ENCODE peak calls at places on chromosomes 13 and 19, in nine cellular contexts. U, I, X, O, S, A, J, C and G are unnamed samples.

GRCh38 chr13:51523082-51523518 is 61.2 kb upstream of the WDFY2 start:
- DNase-seq in U (no peak), I (no peak), X (no peak), O (peak; percentile 61), S (peak; percentile 58), A (no peak), J (no peak), C (no peak), G (no peak)

GRCh38 chr13:111981006-111981405 is 85.9 kb upstream of the SOX1 start:
- DNase-seq in U (no peak), I (no peak), X (no peak), O (no peak), S (no peak), A (no peak), J (no peak), C (no peak), G (no peak)

GRCh38 chr19:7515471-7516226 is at the start of gene ZNF358:
- DNase-seq in U (no peak), I (peak; percentile 19), X (no peak), O (peak; percentile 71), S (no peak), A (peak; percentile 82), J (peak; percentile 96), C (peak; percentile 63), G (no peak)

GRCh38 chr19:41588497-41589209 is 12.7 kb downstream of the CEACAM21 start:
- DNase-seq in U (no peak), I (no peak), X (no peak), O (peak; percentile 57), S (no peak), A (no peak), J (peak; percentile 46), C (no peak), G (no peak)

GRCh38 chr13:42804244-42804868 is 23.0 kb downstream of the FAM216B start:
- DNase-seq in U (no peak), I (no peak), X (no peak), O (no peak), S (no peak), A (no peak), J (no peak), C (no peak), G (no peak)

GRCh38 chr19:51359294-51359693 is 6.9 kb downstream of the ETFB start:
- DNase-seq in U (no peak), I (no peak), X (peak; percentile 79), O (no peak), S (no peak), A (no peak), J (no peak), C (no peak), G (no peak)

GRCh38 chr19:55474269-55475265 is 1.9 kb upstream of the ZNF628 start:
- DNase-seq in U (no peak), I (no peak), X (no peak), O (no peak), S (no peak), A (no peak), J (peak; percentile 61), C (no peak), G (no peak)

GRCh38 chr13:84239032-84239431 is 356.8 kb upstream of the SLITRK1 start:
- DNase-seq in U (no peak), I (no peak), X (no peak), O (no peak), S (no peak), A (no peak), J (no peak), C (no peak), G (no peak)

GRCh38 chr13:36357692-36358091 is 11.5 kb upstream of the SPART start:
- DNase-seq in U (no peak), I (no peak), X (no peak), O (no peak), S (no peak), A (no peak), J (no peak), C (no peak), G (no peak)

GRCh38 chr13:44272692-44273091 is 100.9 kb upstream of the SERP2 start:
- DNase-seq in U (no peak), I (no peak), X (no peak), O (no peak), S (no peak), A (no peak), J (no peak), C (no peak), G (no peak)

GRCh38 chr13:107374038-107374437 is 806.1 kb upstream of the ARGLU1 start:
- DNase-seq in U (no peak), I (no peak), X (no peak), O (no peak), S (no peak), A (no peak), J (no peak), C (no peak), G (no peak)

GRCh38 chr19:16031872-16032200 is 44.5 kb upstream of the TPM4 start:
- DNase-seq in U (no peak), I (no peak), X (no peak), O (no peak), S (no peak), A (no peak), J (no peak), C (no peak), G (no peak)

GRCh38 chr13:77042566-77043177 is 15.7 kb upstream of the FBXL3 start:
- DNase-seq in U (no peak), I (no peak), X (no peak), O (no peak), S (no peak), A (no peak), J (no peak), C (no peak), G (no peak)

GRCh38 chr19:38840583-38840968 is 9.0 kb upstream of the ECH1 start:
- DNase-seq in U (no peak), I (no peak), X (no peak), O (no peak), S (no peak), A (no peak), J (no peak), C (no peak), G (no peak)

GRCh38 chr19:50668416-50669318 is 19.4 kb downstream of the C19orf81 start:
- DNase-seq in U (no peak), I (no peak), X (no peak), O (no peak), S (no peak), A (no peak), J (peak; percentile 39), C (no peak), G (no peak)

GRCh38 chr13:51478418-51479198 is 25.8 kb upstream of the INTS6 start:
- DNase-seq in U (no peak), I (no peak), X (no peak), O (no peak), S (no peak), A (no peak), J (no peak), C (no peak), G (no peak)

GRCh38 chr19:17309962-17310461 is 649 bp downstream of the DDA1 start:
- DNase-seq in U (no peak), I (no peak), X (no peak), O (no peak), S (no peak), A (no peak), J (no peak), C (no peak), G (no peak)
- H3K27ac ChIP-seq in U (peak overlapping the region; percentile 91), I (peak overlapping the region; percentile 62), X (peak overlapping the region; percentile 31), O (peak overlapping the region; percentile 81), S (peak overlapping the region; percentile 87), A (peak overlapping the region; percentile 78), J (no peak overlapping the region), C (peak overlapping the region; percentile 63), G (peak overlapping the region; percentile 78)

GRCh38 chr19:12884926-12885748 is 1.9 kb downstream of the KLF1 start:
- DNase-seq in U (peak; percentile 38), I (no peak), X (no peak), O (peak; percentile 77), S (peak; percentile 87), A (peak; percentile 64), J (peak; percentile 87), C (peak; percentile 89), G (peak; percentile 87)
- H3K27ac ChIP-seq in U (peak overlapping the region; percentile 60), I (no peak overlapping the region), X (no peak overlapping the region), O (no peak overlapping the region), S (peak overlapping the region; percentile 20), A (no peak overlapping the region), J (no peak overlapping the region), C (peak overlapping the region; percentile 47), G (peak overlapping the region; percentile 2)

GRCh38 chr19:5588441-5588840 is 20.7 kb upstream of the TINCR start:
- DNase-seq in U (no peak), I (no peak), X (no peak), O (peak; percentile 55), S (no peak), A (no peak), J (no peak), C (no peak), G (no peak)

GRCh38 chr19:5586300-5587070 is 18.7 kb upstream of the TINCR start:
- DNase-seq in U (no peak), I (no peak), X (no peak), O (no peak), S (no peak), A (no peak), J (no peak), C (no peak), G (no peak)

GRCh38 chr19:5587071-5587455 is 19.3 kb upstream of the TINCR start:
- DNase-seq in U (no peak), I (no peak), X (no peak), O (no peak), S (no peak), A (no peak), J (no peak), C (no peak), G (no peak)

GRCh38 chr19:5588906-5589676 is 21.3 kb upstream of the TINCR start:
- DNase-seq in U (no peak), I (no peak), X (no peak), O (no peak), S (no peak), A (no peak), J (no peak), C (no peak), G (no peak)

DNA sequence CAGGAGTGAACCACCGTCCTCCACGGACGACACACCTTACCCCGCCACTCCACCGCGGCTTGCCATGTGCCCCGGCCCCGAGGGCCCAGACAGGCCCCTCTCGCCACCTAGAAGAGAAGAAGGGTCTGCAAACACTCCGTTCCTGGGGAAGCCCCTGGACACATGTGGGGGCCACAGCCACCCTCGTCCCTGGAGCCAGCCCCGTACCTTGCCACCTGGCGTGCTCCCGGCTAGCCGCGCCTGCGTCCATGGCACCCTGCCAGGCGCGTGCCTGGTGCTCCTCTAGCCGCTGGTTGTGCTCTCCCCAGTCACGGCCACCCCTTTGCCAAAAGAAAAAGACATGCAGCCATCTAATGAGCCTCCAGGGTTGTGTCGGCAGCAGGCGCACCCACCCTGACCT is 19.9 kb upstream of the TINCR start:
- DNase-seq in U (no peak), I (no peak), X (no peak), O (no peak), S (no peak), A (no peak), J (no peak), C (no peak), G (no peak)
- H3K27ac ChIP-seq in U (no peak overlapping the region), I (no peak overlapping the region), X (no peak overlapping the region), O (no peak overlapping the region), S (no peak overlapping the region), A (no peak overlapping the region), J (no peak overlapping the region), C (no peak overlapping the region), G (no peak overlapping the region)

DNA sequence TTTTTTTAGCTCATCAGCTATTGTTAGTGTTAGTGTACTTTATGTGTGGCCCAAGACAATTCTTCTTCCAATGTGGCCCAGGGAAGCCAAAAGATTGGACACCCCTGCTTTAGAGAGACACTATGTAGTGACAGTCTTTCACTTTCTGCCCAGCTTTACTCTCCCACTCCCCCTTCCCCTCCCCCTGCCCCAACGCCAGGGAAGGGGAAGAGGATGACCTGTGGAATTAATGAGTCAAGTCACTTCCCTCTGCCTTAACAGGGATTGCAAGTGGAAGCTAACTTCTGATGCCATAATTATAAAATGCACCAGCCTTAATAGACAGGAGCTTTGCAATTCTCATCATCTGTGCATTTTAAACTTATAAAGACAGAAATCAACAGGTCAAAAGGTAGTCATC is 1.6 kb downstream of the ZNF415 start:
- DNase-seq in U (no peak), I (no peak), X (no peak), O (no peak), S (no peak), A (no peak), J (peak; percentile 35), C (no peak), G (no peak)
- H3K27ac ChIP-seq in U (no peak overlapping the region), I (no peak overlapping the region), X (no peak overlapping the region), O (no peak overlapping the region), S (no peak overlapping the region), A (peak overlapping the region; percentile 31), J (no peak overlapping the region), C (no peak overlapping the region), G (no peak overlapping the region)